ENCODE peak calls at places on chromosomes 6 and 20, in seven cellular contexts. N is neural progenitor cell, B is mammary epithelial cell, P is endothelial cell of umbilical vein, Q is MM.1S, G is astrocyte, E is H9. V is an unnamed sample.
A peak's percentile ranks its signal among the peaks of the same experiment; 100 is the strongest.

GRCh38 chr6:18742406-18742805 is 355.3 kb downstream of the RNF144B start:
- DNase-seq in G (peak; percentile 40), N (no peak), B (peak; percentile 80), Q (no peak), P (no peak), E (no peak), V (no peak)

GRCh38 chr20:13494019-13494418 is 144.7 kb downstream of the TASP1 start:
- DNase-seq in E (no peak), Q (no peak), N (no peak), G (peak; percentile 16), P (no peak), B (peak; percentile 31), V (no peak)

GRCh38 chr20:57579331-57579897 is 18.5 kb downstream of the PCK1 start:
- DNase-seq in B (no peak), N (no peak), P (no peak), E (no peak), Q (no peak), G (no peak), V (no peak)

GRCh38 chr6:139161817-139162284 is 27.0 kb downstream of the HECA start:
- DNase-seq in Q (peak; percentile 82), B (no peak), P (no peak), G (no peak), N (no peak), E (no peak), V (no peak)

GRCh38 chr20:2122921-2123320 is 21.3 kb downstream of the STK35 start:
- DNase-seq in E (no peak), B (peak; percentile 40), N (no peak), P (no peak), G (peak; percentile 85), Q (no peak), V (no peak)

GRCh38 chr20:55316753-55317152 is 688.6 kb downstream of the CBLN4 start:
- DNase-seq in P (no peak), N (no peak), Q (no peak), E (no peak), B (no peak), G (no peak), V (no peak)

GRCh38 chr6:39243809-39244208 is 14.5 kb upstream of the KCNK5 start:
- DNase-seq in P (no peak), N (no peak), B (peak; percentile 33), E (no peak), G (no peak), Q (no peak), V (no peak)

GRCh38 chr20:25525857-25526256 is 59.5 kb downstream of the NINL start:
- DNase-seq in Q (no peak), B (peak; percentile 94), G (peak; percentile 99), N (no peak), E (no peak), P (no peak), V (no peak)

GRCh38 chr6:166767191-166767590 is 140.1 kb upstream of the RPS6KA2 start:
- DNase-seq in N (no peak), G (no peak), E (peak; percentile 24), B (no peak), P (no peak), Q (no peak), V (no peak)

GRCh38 chr6:32178547-32179440 is 589 bp downstream of the RNF5 start:
- DNase-seq in Q (no peak), N (no peak), E (no peak), B (no peak), P (peak; percentile 57), G (no peak), V (no peak)

GRCh38 chr6:111989743-111990142 is 64.2 kb upstream of the CCN6 start:
- DNase-seq in E (no peak), G (no peak), B (no peak), N (no peak), P (no peak), Q (no peak), V (no peak)

GRCh38 chr6:37709250-37709931 is 11.7 kb upstream of the MDGA1 start:
- DNase-seq in Q (no peak), E (no peak), G (no peak), N (no peak), P (no peak), B (no peak), V (no peak)

GRCh38 chr20:11520596-11520995 is 397.1 kb upstream of the BTBD3 start:
- DNase-seq in E (no peak), G (peak; percentile 54), N (no peak), Q (no peak), B (no peak), P (no peak), V (no peak)

GRCh38 chr6:105326216-105326615 is 76.7 kb downstream of the PREP start:
- DNase-seq in Q (no peak), N (no peak), P (peak; percentile 76), E (no peak), B (peak; percentile 67), G (peak; percentile 87), V (no peak)

GRCh38 chr6:125233216-125233615 is 68.6 kb downstream of the HDDC2 start:
- DNase-seq in N (no peak), E (no peak), B (no peak), Q (no peak), P (no peak), G (no peak), V (no peak)

GRCh38 chr6:130575971-130576370 is 210.2 kb downstream of the TMEM200A start:
- DNase-seq in E (no peak), P (no peak), G (no peak), N (no peak), Q (peak; percentile 34), B (no peak), V (peak; percentile 91)

GRCh38 chr20:39342463-39342862 is 380.3 kb downstream of the DHX35 start:
- DNase-seq in P (no peak), G (no peak), N (no peak), E (no peak), Q (peak; percentile 21), B (no peak), V (no peak)

GRCh38 chr20:35421322-35421721 is 9.5 kb upstream of the UQCC1 start:
- DNase-seq in Q (no peak), G (no peak), E (no peak), N (no peak), B (no peak), P (no peak), V (no peak)

GRCh38 chr6:125966569-125966968 is 10.0 kb downstream of the HINT3 start:
- DNase-seq in E (no peak), N (no peak), B (no peak), P (no peak), Q (no peak), G (no peak), V (no peak)

GRCh38 chr20:19408971-19409370 is 196.5 kb downstream of the SLC24A3 start:
- DNase-seq in B (no peak), P (no peak), G (no peak), Q (no peak), E (no peak), N (no peak), V (no peak)

GRCh38 chr20:19404836-19405235 is 192.4 kb downstream of the SLC24A3 start:
- DNase-seq in E (no peak), N (no peak), G (no peak), Q (no peak), B (no peak), P (no peak), V (no peak)

GRCh38 chr20:19406371-19406770 is 193.9 kb downstream of the SLC24A3 start:
- DNase-seq in Q (no peak), G (no peak), B (no peak), E (no peak), P (no peak), N (no peak), V (no peak)

GRCh38 chr20:19405958-19406357 is 193.5 kb downstream of the SLC24A3 start:
- DNase-seq in Q (no peak), N (no peak), E (no peak), P (no peak), G (no peak), B (no peak), V (no peak)

GRCh38 chr20:19407731-19408130 is 195.3 kb downstream of the SLC24A3 start:
- DNase-seq in B (peak; percentile 14), E (no peak), P (no peak), Q (no peak), G (no peak), N (no peak), V (no peak)
- H3K4me2 ChIP-seq in B (no peak overlapping the region), E (no peak overlapping the region), P (no peak overlapping the region), Q (no peak overlapping the region), G (no peak overlapping the region), N (no peak overlapping the region), V (no peak overlapping the region)

DNA sequence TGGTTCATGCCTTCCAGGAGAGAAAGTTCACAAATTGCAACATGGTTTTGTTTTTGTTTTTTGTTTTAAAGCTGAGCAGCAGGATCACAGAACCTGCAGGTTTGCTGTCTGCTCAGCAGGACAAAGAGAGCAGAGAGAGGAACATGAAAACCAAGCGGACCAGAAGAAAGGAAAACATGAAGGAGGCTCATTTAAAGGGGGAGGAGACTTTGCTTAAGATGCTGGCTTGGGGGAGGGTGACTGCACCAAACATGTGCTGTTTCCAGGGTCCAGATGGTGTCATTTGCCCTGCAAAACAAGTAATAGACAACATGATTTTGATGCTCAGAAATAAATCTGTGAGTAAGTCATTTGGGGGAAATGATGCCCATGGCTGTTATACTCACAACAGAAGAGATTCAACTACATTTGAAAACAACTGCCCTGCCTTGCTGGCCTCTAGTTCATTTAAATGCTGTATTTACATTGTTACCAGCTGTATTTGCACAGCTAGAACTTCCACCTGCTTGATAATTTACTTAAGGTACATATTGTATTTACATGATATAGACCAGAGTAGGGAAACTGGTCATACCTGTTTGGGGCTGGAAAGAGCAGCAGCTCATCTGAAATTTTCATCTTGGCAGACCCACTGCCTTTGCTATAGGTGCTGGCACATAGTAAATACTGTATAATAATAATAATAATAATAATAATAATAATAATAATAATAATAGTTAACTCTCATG is 32.2 kb upstream of the CHD6 start:
- DNase-seq in B (no peak), E (no peak), G (no peak), Q (no peak), N (no peak), P (no peak), V (no peak)
- H2AFZ ChIP-seq in B (no peak overlapping the region), E (peak overlapping the region; percentile 80), G (no peak overlapping the region), Q (peak overlapping the region; percentile 25), N (peak overlapping the region; percentile 99), P (no peak overlapping the region), V (no peak overlapping the region)

GRCh38 chr6:66689608-66690007 is 982.6 kb upstream of the EYS start:
- DNase-seq in N (no peak), E (no peak), B (no peak), G (no peak), Q (no peak), P (no peak), V (no peak)
- TF ChIP-seq CTCF in N (no peak), E (no peak), B (no peak), G (no peak), Q (no peak), P (no peak), V (no peak)

DNA sequence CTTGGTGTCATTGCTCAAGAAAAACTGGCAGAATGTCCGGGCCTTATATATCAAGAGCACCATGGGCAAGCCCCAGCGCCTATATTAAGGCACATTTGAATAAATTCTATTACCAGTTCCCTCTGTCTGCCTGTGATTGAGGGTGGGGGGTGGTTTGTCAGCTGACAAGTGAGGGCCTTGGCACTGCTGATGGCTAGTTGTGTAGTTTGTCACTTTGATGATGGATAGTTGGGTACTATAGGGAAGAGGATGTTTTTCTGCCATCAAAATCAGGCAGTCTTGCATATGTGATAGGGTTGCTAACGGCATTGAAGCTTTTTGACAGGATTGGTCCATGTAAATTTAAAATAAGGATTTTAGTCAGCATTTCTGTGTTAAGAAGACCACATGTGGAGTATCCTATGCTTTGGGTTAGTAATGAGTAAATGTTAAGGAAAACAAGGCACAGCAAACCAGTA is 2.5 kb downstream of the RPL10A start:
- DNase-seq in G (no peak), B (no peak), Q (no peak), E (no peak), N (no peak), P (no peak), V (no peak)
- H3K4me2 ChIP-seq in G (peak overlapping the region; percentile 98), B (peak overlapping the region; percentile 88), Q (peak overlapping the region; percentile 92), E (peak overlapping the region; percentile 95), N (peak overlapping the region; percentile 99), P (peak overlapping the region; percentile 96), V (peak overlapping the region; percentile 85)